ENCODE peak calls at places on chromosomes 4 and X, in four cellular contexts. Z is K562, J is IMR-90, N is GM12878. L is an unnamed sample.

GRCh38 chr4:1472148-1472797 is 66.0 kb upstream of the NKX1-1 start:
- DNase-seq in N (no peak), Z (no peak), J (no peak), L (no peak)

GRCh38 chr4:8766610-8767009 is 105.0 kb downstream of the HMX1 start:
- DNase-seq in Z (no peak), N (no peak), J (no peak), L (no peak)

GRCh38 chr4:146488495-146489174 is 33.1 kb downstream of the SLC10A7 start:
- DNase-seq in N (no peak), Z (no peak), J (peak; percentile 17), L (no peak)

GRCh38 chr4:7260569-7260968 is 68.2 kb downstream of the SORCS2 start:
- DNase-seq in N (no peak), J (no peak), Z (no peak), L (no peak)

GRCh38 chr4:95466791-95467190 is 82.0 kb downstream of the UNC5C start:
- DNase-seq in J (no peak), N (no peak), Z (no peak), L (peak; percentile 0)

GRCh38 chrX:67543818-67544217 is at the start of gene AR:
- DNase-seq in J (peak; percentile 28), N (no peak), Z (no peak), L (peak; percentile 15)

GRCh38 chrX:49001521-49002090 is 458 bp downstream of the GRIPAP1 start:
- DNase-seq in J (peak; percentile 36), N (peak; percentile 12), Z (peak; percentile 60), L (peak; percentile 50)

GRCh38 chrX:104098919-104099318 is 13.4 kb upstream of the ZCCHC18 start:
- DNase-seq in J (no peak), Z (no peak), N (no peak), L (no peak)

GRCh38 chr4:56627375-56627774 is 53.7 kb downstream of the HOPX start:
- DNase-seq in J (no peak), N (no peak), Z (no peak), L (no peak)

GRCh38 chrX:115679460-115679859 is 118.5 kb downstream of the PLS3 start:
- DNase-seq in N (no peak), Z (peak; percentile 5), J (peak; percentile 39), L (peak; percentile 36)

GRCh38 chr4:161949941-161950725 is 213.7 kb downstream of the FSTL5 start:
- DNase-seq in Z (no peak), N (no peak), J (peak; percentile 49), L (no peak)

GRCh38 chr4:150067859-150068258 is 10.4 kb upstream of the DCLK2 start:
- DNase-seq in N (no peak), J (no peak), Z (no peak), L (no peak)

GRCh38 chr4:87697272-87697671 is 47.2 kb downstream of the DMP1 start:
- DNase-seq in J (no peak), Z (no peak), N (no peak), L (no peak)

GRCh38 chr4:85544751-85545150 is 69.8 kb downstream of the ARHGAP24 start:
- DNase-seq in Z (no peak), J (no peak), N (no peak), L (no peak)

GRCh38 chr4:83231620-83232056 is 53.0 kb downstream of the COQ2 start:
- DNase-seq in Z (no peak), N (peak; percentile 88), J (no peak), L (no peak)

GRCh38 chr4:140154572-140154891 is 548 bp upstream of the MAML3 start:
- DNase-seq in N (no peak), J (no peak), Z (no peak), L (no peak)

GRCh38 chr4:169160825-169161224 is 109.9 kb downstream of the SH3RF1 start:
- DNase-seq in N (no peak), J (no peak), Z (no peak), L (no peak)

GRCh38 chr4:2940267-2941137 is 22.7 kb downstream of the NOP14 start:
- DNase-seq in Z (no peak), N (no peak), J (no peak), L (no peak)

GRCh38 chr4:100935090-100935489 is 412.2 kb downstream of the PPP3CA start:
- DNase-seq in N (no peak), J (peak; percentile 2), Z (no peak), L (peak; percentile 8)

GRCh38 chrX:10104958-10105658 is 51.7 kb upstream of the CLCN4 start:
- DNase-seq in N (no peak), J (no peak), Z (no peak), L (no peak)
- TF ChIP-seq RAD21 in N (no peak), J (no peak), Z (no peak), L (no peak)

GRCh38 chr4:52685316-52685715 is 26.2 kb upstream of the USP46 start:
- DNase-seq in N (no peak), J (no peak), Z (no peak), L (no peak)

DNA sequence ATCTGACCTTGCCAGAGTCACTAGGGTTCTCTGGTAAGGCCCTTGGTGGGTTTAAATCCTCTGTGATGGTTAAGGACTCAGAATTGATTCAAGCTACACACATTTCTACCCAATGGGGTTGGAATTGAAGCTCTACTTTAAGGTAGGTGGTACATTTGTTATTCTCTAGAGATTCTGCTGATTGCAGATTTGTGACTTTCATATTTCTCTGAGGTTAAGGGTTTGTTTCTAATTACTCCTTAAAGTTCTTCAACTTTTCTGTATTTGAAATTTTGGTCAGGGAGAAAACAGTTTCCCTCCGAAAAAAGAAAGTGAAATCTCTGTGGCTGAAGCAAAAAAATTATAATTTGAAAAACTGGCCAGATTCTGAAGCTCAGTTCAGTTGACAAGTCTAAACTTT is 25.8 kb upstream of the USP46 start:
- DNase-seq in J (no peak), N (no peak), Z (no peak), L (no peak)
- H3K4me3 ChIP-seq in J (no peak overlapping the region), N (peak overlapping the region; percentile 21), Z (no peak overlapping the region), L (no peak overlapping the region)

GRCh38 chr4:38004062-38004461 is 43.9 kb downstream of the PTTG2 start:
- DNase-seq in J (peak; percentile 51), Z (no peak), N (no peak), L (no peak)
- TF ChIP-seq ELK1 in J (no peak), Z (no peak), N (no peak), L (no peak)

DNA sequence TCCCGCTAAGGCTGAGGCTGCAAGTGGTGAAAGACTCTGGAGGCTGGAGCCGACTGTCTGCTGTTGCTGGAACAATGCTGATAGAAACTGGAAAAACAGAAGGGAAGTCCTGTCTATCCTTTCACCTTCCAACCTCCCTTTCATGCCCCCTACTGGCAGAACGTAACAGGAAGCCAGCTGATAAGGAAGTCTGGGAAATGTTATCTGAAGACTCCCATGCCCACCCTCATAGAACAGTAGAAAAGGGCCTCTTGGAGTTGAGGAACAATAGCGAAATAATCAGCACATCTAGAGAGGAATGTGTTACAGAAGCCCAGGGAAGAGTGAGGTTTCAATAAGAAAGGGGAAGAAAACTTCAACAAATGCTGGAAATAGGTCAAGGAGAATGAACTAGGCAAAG is 117.1 kb upstream of the DKK2 start:
- DNase-seq in Z (no peak), N (no peak), J (no peak), L (no peak)
- TF ChIP-seq RAD21 in Z (no peak), N (peak; percentile 11), J (no peak), L (no peak)

GRCh38 chrX:41338422-41338821 is 4.5 kb downstream of the DDX3X start:
- DNase-seq in Z (no peak), J (no peak), N (no peak), L (no peak)
- H3K4me3 ChIP-seq in Z (no peak overlapping the region), J (no peak overlapping the region), N (peak overlapping the region; percentile 91), L (peak overlapping the region; percentile 95)

GRCh38 chr4:5816101-5816500 is 76.8 kb downstream of the CRMP1 start:
- DNase-seq in Z (no peak), J (no peak), N (no peak), L (no peak)
- TF ChIP-seq ELK1 in Z (no peak), J (no peak), N (no peak), L (no peak)

GRCh38 chr4:72714482-72715279 is 145.7 kb upstream of the ADAMTS3 start:
- DNase-seq in Z (no peak), N (no peak), J (no peak), L (no peak)
- TF ChIP-seq RAD21 in Z (no peak), N (no peak), J (no peak), L (no peak)

GRCh38 chrX:154980330-154981115 is 42.0 kb downstream of the F8 start:
- DNase-seq in J (peak; percentile 49), N (peak; percentile 68), Z (peak; percentile 54), L (peak; percentile 48)
- H3K4me3 ChIP-seq in J (peak overlapping the region; percentile 62), N (peak overlapping the region; percentile 49), Z (peak overlapping the region; percentile 20), L (peak overlapping the region; percentile 35)

DNA sequence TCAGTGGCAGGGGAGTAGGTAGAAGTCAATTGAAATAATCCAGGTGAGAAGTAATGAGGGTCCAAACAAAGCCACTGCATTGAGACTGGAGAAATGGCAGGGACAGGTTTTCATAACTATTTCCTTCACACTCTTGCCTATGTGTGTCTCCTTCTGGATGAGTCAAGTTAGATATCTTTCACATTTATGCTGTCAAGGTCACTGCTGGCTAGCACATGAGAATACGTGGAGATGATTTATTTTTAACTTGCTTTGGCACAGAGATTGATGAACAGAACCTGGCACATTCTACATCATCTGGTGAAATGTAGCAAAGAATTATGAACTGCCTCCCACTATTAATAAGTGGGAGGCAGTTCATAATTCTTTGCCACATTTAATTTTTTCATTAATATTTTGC is 66.7 kb upstream of the BOD1L1 start:
- DNase-seq in N (no peak), J (no peak), Z (no peak), L (no peak)
- TF ChIP-seq ELK1 in N (no peak), J (no peak), Z (no peak), L (no peak)

DNA sequence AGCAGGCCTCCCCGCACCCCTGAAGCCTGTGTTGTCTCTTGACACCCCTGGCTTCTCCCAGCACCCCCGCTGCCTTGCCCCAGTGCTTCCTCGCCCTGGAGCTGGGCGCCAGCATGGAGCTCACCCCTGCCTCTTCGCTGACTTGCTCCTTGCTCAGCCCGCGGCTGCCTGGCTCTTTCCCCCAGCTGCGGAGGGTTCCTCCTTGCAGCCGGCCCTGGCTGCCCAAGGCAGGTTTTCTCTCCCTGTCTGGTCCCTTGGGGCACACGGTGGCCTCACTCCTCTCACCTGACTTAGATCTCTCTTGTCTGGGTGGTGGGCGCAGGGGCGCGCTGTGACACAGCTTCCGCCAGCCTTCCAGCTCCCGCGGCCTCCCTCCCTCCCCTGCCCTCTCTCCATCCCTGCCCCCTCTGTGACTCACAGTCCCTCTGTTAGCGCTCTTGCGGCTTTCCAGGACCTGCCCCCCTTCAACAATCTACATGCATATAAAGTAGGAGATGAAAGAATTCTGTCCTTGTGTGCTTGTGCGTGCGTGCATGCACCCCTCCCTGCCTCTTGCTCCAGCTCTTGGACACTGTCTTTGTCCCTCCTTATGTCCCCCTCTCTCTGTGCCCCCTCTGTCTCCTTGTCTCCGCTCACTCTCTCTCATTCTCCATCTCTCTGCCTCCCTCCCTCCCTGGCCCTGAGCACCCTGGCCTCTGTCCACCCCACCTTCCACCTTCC is 2.2 kb downstream of the PLXNB3 start:
- DNase-seq in N (no peak), Z (peak; percentile 72), J (peak; percentile 71), L (peak; percentile 30)
- TF ChIP-seq RAD21 in N (no peak), Z (no peak), J (no peak), L (no peak)

L was measured in A549.